ENCODE peak calls at places on chromosomes 16 and 17, in four cellular contexts. One of them, this sample, is unnamed.

GRCh38 chr16:81630632-81631026 is 148.5 kb upstream of the PLCG2 start:
- DNase-seq in HL-60: no peak
- DNase-seq in K562: no peak
- DNase-seq in GM12878: no peak
- DNase-seq in this sample: no peak

GRCh38 chr17:44878627-44879221 is 20.5 kb downstream of the EFTUD2 start:
- DNase-seq in HL-60: no peak
- DNase-seq in GM12878: no peak
- DNase-seq in K562: peak
- DNase-seq in this sample: no peak

GRCh38 chr16:58001781-58002410 is 689 bp downstream of the USB1 start:
- DNase-seq in HL-60: no peak
- DNase-seq in GM12878: no peak
- DNase-seq in K562: no peak
- DNase-seq in this sample: no peak

GRCh38 chr17:14575349-14575966 is 274.6 kb downstream of the HS3ST3B1 start:
- DNase-seq in GM12878: no peak
- DNase-seq in K562: no peak
- DNase-seq in HL-60: no peak
- DNase-seq in this sample: no peak

GRCh38 chr16:64167851-64168770 is 953.8 kb downstream of the CDH11 start:
- DNase-seq in HL-60: no peak
- DNase-seq in GM12878: no peak
- DNase-seq in K562: no peak
- DNase-seq in this sample: no peak

GRCh38 chr17:21356537-21357127 is 19.5 kb upstream of the KCNJ12 start:
- DNase-seq in GM12878: no peak
- DNase-seq in K562: no peak
- DNase-seq in HL-60: no peak
- DNase-seq in this sample: no peak

GRCh38 chr16:65099607-65100006 is 22.3 kb downstream of the CDH11 start:
- DNase-seq in GM12878: no peak
- DNase-seq in HL-60: no peak
- DNase-seq in K562: no peak
- DNase-seq in this sample: no peak

GRCh38 chr17:32452281-32452680 is 8.0 kb downstream of the PSMD11 start:
- DNase-seq in GM12878: no peak
- DNase-seq in K562: no peak
- DNase-seq in HL-60: no peak
- DNase-seq in this sample: no peak

GRCh38 chr16:80664226-80664625 is 123.4 kb downstream of the DYNLRB2 start:
- DNase-seq in GM12878: no peak
- DNase-seq in K562: no peak
- DNase-seq in HL-60: no peak
- DNase-seq in this sample: no peak

GRCh38 chr16:10824111-10824893 is 5.7 kb upstream of the TVP23A start:
- DNase-seq in HL-60: no peak
- DNase-seq in GM12878: no peak
- DNase-seq in K562: no peak
- DNase-seq in this sample: no peak

GRCh38 chr17:29175349-29175748 is 4.8 kb downstream of the MYO18A start:
- DNase-seq in GM12878: no peak
- DNase-seq in HL-60: no peak
- DNase-seq in K562: no peak
- DNase-seq in this sample: no peak

GRCh38 chr17:29177541-29177870 is 2.7 kb downstream of the MYO18A start:
- DNase-seq in GM12878: no peak
- DNase-seq in HL-60: no peak
- DNase-seq in K562: no peak
- DNase-seq in this sample: no peak

GRCh38 chr17:29178750-29179231 is 1.4 kb downstream of the MYO18A start:
- DNase-seq in HL-60: no peak
- DNase-seq in GM12878: no peak
- DNase-seq in K562: no peak
- DNase-seq in this sample: no peak

GRCh38 chr17:29177871-29178749 is 2.1 kb downstream of the MYO18A start:
- DNase-seq in K562: peak
- DNase-seq in HL-60: no peak
- DNase-seq in GM12878: no peak
- DNase-seq in this sample: no peak

DNA sequence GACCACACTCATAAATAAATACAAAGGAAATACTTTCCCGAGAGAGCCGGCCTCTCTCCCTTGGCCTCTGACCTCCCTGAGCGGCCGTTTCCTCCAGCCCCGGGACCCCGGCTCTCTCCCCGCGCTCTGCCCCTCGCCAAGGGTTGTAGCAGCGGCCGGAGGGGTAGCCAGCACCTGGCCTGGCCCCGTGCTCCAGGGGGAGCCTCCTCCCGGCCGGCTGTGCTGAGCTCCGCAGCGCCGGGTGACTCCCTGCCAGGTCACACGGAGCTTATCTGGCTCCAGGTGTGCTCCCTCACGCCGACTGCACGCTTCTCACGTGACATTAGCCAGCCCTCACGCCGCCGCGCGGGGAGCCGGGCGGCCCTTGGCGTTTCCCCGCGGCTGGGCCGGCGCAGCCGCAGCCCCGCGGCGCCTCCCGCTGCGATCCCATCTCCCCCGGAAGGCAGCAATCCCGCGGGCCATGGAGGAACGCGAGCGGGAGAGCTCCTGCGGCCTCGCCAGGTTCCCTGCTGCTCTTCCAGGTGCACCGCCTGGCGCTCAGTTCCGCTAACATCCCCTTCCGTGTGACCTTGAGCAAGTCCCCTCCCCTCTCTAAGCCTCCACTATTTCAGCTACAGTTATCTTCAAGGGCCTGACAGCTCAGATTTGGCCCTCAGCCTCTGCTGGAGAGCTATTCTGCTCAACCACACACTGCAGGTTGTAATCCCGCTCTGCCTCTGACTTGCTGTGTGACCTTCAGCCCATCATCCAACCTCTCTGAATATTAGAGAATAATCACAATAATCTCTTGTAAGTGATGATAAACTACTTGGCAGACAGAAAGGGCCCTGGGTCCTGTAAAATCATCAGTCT is 3.5 kb downstream of the MYO18A start:
- DNase-seq in GM12878: no peak
- DNase-seq in HL-60: peak
- DNase-seq in K562: peak
- DNase-seq in this sample: peak
- TF ChIP-seq SPI1 in GM12878: no peak
- TF ChIP-seq SPI1 in HL-60: no peak
- TF ChIP-seq SPI1 in K562: no peak
- TF ChIP-seq SPI1 in this sample: peak

GRCh38 chr17:13545941-13546340 is 55.8 kb downstream of the HS3ST3A1 start:
- DNase-seq in GM12878: no peak
- DNase-seq in HL-60: no peak
- DNase-seq in K562: no peak
- DNase-seq in this sample: no peak

GRCh38 chr17:13542612-13543011 is 59.1 kb downstream of the HS3ST3A1 start:
- DNase-seq in K562: no peak
- DNase-seq in GM12878: no peak
- DNase-seq in HL-60: no peak
- DNase-seq in this sample: no peak

GRCh38 chr17:13544755-13545154 is 57.0 kb downstream of the HS3ST3A1 start:
- DNase-seq in K562: no peak
- DNase-seq in GM12878: no peak
- DNase-seq in HL-60: no peak
- DNase-seq in this sample: no peak

GRCh38 chr17:13541032-13541480 is 60.7 kb downstream of the HS3ST3A1 start:
- DNase-seq in GM12878: no peak
- DNase-seq in HL-60: no peak
- DNase-seq in K562: no peak
- DNase-seq in this sample: no peak

GRCh38 chr17:13544292-13544691 is 57.4 kb downstream of the HS3ST3A1 start:
- DNase-seq in HL-60: no peak
- DNase-seq in K562: no peak
- DNase-seq in GM12878: no peak
- DNase-seq in this sample: no peak
- TF ChIP-seq SPI1 in HL-60: no peak
- TF ChIP-seq SPI1 in K562: no peak
- TF ChIP-seq SPI1 in GM12878: no peak
- TF ChIP-seq SPI1 in this sample: no peak

DNA sequence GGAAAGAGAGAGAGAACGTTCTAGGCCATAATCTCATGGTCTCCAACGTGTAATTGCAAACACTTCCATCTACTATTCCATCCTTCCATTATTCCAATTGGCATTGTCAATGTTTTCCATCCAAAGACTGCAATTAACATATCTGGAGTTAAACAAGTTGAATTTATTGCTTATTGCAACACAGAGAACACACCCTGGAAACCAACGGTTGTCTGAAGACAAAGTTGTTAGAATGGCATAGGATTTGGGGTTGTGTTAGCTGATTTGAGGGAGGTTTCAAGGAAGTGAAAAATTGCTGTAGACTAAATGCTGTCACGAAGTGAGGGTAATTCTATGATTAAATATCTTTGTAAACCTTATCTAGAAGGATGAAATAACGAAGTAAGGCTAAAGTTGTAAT is 178.8 kb downstream of the CNTNAP4 start:
- DNase-seq in K562: no peak
- DNase-seq in GM12878: no peak
- DNase-seq in HL-60: no peak
- DNase-seq in this sample: no peak
- TF ChIP-seq SPI1 in K562: no peak
- TF ChIP-seq SPI1 in GM12878: no peak
- TF ChIP-seq SPI1 in HL-60: no peak
- TF ChIP-seq SPI1 in this sample: no peak

DNA sequence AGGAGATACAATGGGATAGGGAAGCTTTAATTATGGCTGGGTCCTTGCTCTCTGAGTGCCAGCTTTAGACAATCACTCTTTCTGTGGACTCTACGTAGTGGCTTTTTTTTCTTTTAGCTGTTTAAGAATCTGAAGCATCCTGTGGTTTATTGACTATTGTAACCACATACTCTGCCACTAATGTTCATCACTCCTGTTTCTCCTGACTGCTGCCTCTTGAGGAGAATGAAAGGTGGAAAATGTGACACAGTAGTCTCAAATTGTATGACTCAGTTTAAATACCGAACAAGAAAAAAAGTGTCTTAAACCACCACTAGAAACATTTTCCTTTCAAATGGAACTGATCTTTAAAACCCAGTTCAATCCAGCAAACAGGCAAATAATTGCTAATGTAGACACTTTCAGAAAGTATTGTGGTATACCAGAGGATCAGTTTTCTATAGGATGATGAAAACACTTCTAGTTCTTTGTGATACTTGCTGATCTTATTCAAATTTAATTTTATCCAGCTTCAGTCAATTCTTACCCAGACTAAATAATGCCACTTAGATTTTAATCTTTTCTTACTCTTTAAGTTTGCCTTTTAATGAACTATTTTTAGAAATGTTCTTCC is 302.7 kb upstream of the PMFBP1 start:
- DNase-seq in HL-60: no peak
- DNase-seq in GM12878: no peak
- DNase-seq in K562: no peak
- DNase-seq in this sample: no peak
- TF ChIP-seq SPI1 in HL-60: no peak
- TF ChIP-seq SPI1 in GM12878: no peak
- TF ChIP-seq SPI1 in K562: no peak
- TF ChIP-seq SPI1 in this sample: no peak

GRCh38 chr16:87337247-87337646 is 20.1 kb upstream of the C16orf95 start:
- DNase-seq in GM12878: no peak
- DNase-seq in HL-60: no peak
- DNase-seq in K562: no peak
- DNase-seq in this sample: no peak
- TF ChIP-seq SPI1 in GM12878: no peak
- TF ChIP-seq SPI1 in HL-60: no peak
- TF ChIP-seq SPI1 in K562: no peak
- TF ChIP-seq SPI1 in this sample: no peak

GRCh38 chr16:70724146-70725023 is 38.5 kb upstream of the MTSS2 start:
- DNase-seq in GM12878: no peak
- DNase-seq in K562: no peak
- DNase-seq in HL-60: no peak
- DNase-seq in this sample: no peak

GRCh38 chr16:70726869-70727494 is 41.1 kb upstream of the MTSS2 start:
- DNase-seq in K562: no peak
- DNase-seq in HL-60: no peak
- DNase-seq in GM12878: no peak
- DNase-seq in this sample: no peak

GRCh38 chr16:70725912-70726828 is 40.3 kb upstream of the MTSS2 start:
- DNase-seq in HL-60: no peak
- DNase-seq in K562: peak
- DNase-seq in GM12878: no peak
- DNase-seq in this sample: no peak

GRCh38 chr16:70723740-70724145 is 37.9 kb upstream of the MTSS2 start:
- DNase-seq in GM12878: no peak
- DNase-seq in K562: no peak
- DNase-seq in HL-60: no peak
- DNase-seq in this sample: no peak

DNA sequence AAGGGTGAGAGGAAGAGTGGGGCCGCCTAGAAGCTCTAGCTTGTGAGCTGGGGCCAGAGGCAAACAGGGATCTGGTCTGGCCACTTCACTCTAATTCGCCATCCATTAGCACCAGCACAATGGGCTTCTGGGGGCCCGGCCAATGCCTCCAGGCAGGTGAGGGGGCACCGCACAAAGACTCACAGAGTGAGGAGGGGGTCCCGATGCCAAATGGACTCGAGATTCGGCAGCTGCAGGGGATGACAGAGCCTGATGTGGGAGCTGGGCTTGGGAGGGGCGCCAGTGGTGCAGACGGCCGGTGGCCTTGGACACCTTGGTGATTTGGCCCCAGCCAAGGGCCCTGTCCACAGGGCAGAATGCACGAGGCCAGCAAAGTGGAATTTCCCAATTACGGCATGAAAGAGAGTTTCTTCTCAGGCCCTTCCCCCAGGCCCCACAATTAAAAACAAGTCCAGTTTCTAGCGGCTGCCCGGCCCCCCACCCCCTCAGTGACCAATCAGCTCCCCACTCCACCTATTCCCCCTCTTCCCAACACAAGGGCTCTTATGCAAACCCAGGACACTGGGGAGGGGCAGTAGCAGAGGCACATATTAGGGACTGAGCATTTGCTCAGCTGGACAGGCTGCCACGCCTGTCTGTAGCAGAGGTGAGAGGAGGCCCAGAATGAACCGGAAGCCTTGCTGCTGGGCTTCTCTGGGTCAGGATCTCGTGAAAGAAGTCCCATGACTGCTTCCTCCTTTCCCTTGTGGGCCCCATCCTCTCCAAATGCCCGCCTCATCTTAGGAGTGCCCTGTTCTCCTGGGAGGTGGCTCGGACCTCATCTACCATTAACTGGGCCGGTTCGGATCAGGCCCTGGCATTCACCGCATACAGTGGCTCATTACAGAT is 39.4 kb upstream of the MTSS2 start:
- DNase-seq in GM12878: no peak
- DNase-seq in K562: no peak
- DNase-seq in HL-60: no peak
- DNase-seq in this sample: no peak
- TF ChIP-seq SPI1 in GM12878: no peak
- TF ChIP-seq SPI1 in K562: no peak
- TF ChIP-seq SPI1 in HL-60: no peak
- TF ChIP-seq SPI1 in this sample: no peak